ENCODE peak calls at places on chromosomes 6 and 20, in ten cellular contexts. B is CD4-positive, alpha-beta memory T cell; N is activated naive CD4-positive, alpha-beta T cell treated with anti-CD3 and anti-CD28 coated beads for 36 hours; Z is ELF-1; A is HEK293T; P is endodermal cell; W is dermis blood vessel endothelial cell; F is stimulated activated naive CD4-positive, alpha-beta T cell; Q is NCI-H2171; S is NCI-H2029. U is an unnamed sample.

GRCh38 chr6:79868098-79868722 is 79.1 kb downstream of the ELOVL4 start:
- DNase-seq in S (peak), F (no peak), N (peak), Z (peak), A (peak), Q (peak), W (peak), P (peak), B (peak), U (no peak)

GRCh38 chr20:44279228-44279627 is 31.8 kb downstream of the FITM2 start:
- DNase-seq in N (no peak), S (no peak), Q (no peak), B (no peak), W (no peak), F (no peak), Z (no peak), P (no peak), A (no peak), U (no peak)

GRCh38 chr20:3572151-3572550 is 91.0 kb downstream of the GFRA4 start:
- DNase-seq in S (no peak), P (no peak), F (no peak), A (no peak), N (no peak), W (peak), B (no peak), Z (no peak), Q (no peak), U (no peak)

GRCh38 chr20:33516882-33517281 is 27.0 kb downstream of the CBFA2T2 start:
- DNase-seq in Z (no peak), S (no peak), B (no peak), Q (no peak), W (peak), P (no peak), N (no peak), A (no peak), F (no peak), U (no peak)

GRCh38 chr20:58892126-58892931 is 39.8 kb downstream of the GNAS start:
- DNase-seq in B (peak), Q (peak), S (peak), N (peak), P (peak), F (peak), W (peak), Z (peak), A (peak), U (peak)

GRCh38 chr20:54355631-54356280 is 119.6 kb upstream of the DOK5 start:
- DNase-seq in N (no peak), A (no peak), F (no peak), S (no peak), B (no peak), Z (no peak), W (no peak), Q (peak), P (no peak), U (no peak)

GRCh38 chr6:44739163-44739562 is 351.7 kb downstream of the CDC5L start:
- DNase-seq in A (no peak), Z (peak), W (no peak), S (no peak), B (no peak), N (no peak), F (no peak), Q (no peak), P (peak), U (no peak)

GRCh38 chr20:51985013-51985415 is 182.7 kb upstream of the SALL4 start:
- DNase-seq in Q (no peak), W (peak), F (no peak), S (no peak), P (no peak), B (no peak), N (no peak), Z (no peak), A (no peak), U (no peak)

GRCh38 chr6:75349262-75349984 is 64.8 kb upstream of the TMEM30A start:
- DNase-seq in S (no peak), Q (no peak), Z (peak), A (peak), W (peak), B (no peak), F (no peak), P (peak), N (no peak), U (no peak)

GRCh38 chr20:46977909-46978588 is 83.4 kb downstream of the EYA2 start:
- DNase-seq in F (no peak), Q (no peak), B (no peak), Z (no peak), N (no peak), A (no peak), P (no peak), S (no peak), W (no peak), U (no peak)

GRCh38 chr20:23966927-23967615 is 21.5 kb downstream of the GGTLC1 start:
- DNase-seq in B (no peak), A (no peak), Z (no peak), F (no peak), N (no peak), W (no peak), Q (no peak), S (no peak), P (no peak), U (no peak)

GRCh38 chr6:40640591-40641293 is 53.6 kb upstream of the LRFN2 start:
- DNase-seq in S (no peak), Z (no peak), N (peak), W (no peak), F (no peak), B (no peak), A (no peak), Q (no peak), P (no peak), U (peak)

GRCh38 chr20:34472246-34472925 is 43.8 kb upstream of the DYNLRB1 start:
- DNase-seq in B (no peak), N (no peak), W (peak), A (peak), S (no peak), F (no peak), Z (no peak), Q (no peak), P (no peak), U (no peak)

GRCh38 chr20:32019563-32020463 is 9.6 kb downstream of the CCM2L start:
- DNase-seq in Z (no peak), A (no peak), S (no peak), N (no peak), P (no peak), B (no peak), Q (no peak), F (no peak), W (no peak), U (no peak)

GRCh38 chr20:42161228-42161829 is 543.2 kb upstream of the CHD6 start:
- DNase-seq in F (no peak), S (no peak), A (no peak), Z (no peak), P (peak), W (no peak), B (no peak), N (no peak), Q (peak), U (no peak)

GRCh38 chr6:155224618-155225017 is 39.2 kb upstream of the CLDN20 start:
- DNase-seq in Z (no peak), A (no peak), S (no peak), P (no peak), F (no peak), N (peak), Q (no peak), W (no peak), B (no peak), U (no peak)